ENCODE peak calls at places on chromosomes 13 and 19, in five cellular contexts. One of them, this sample, is unnamed.

GRCh38 chr19:46298477-46299003 is 1.7 kb downstream of the HIF3A start:
- DNase-seq in GM23338: peak; percentile 45
- DNase-seq in NCI-H748 treated with DMSO at 0.1 percent for 48 hours: no peak
- DNase-seq in activated CD4-positive, alpha-beta T cell treated with anti-CD3 and anti-CD28 coated beads, Interleukin-2, amount 10 ng/mL, durations not matched to agents 7 days and 5 days: no peak
- DNase-seq in stimulated activated CD4-positive, alpha-beta T cell treated with anti-CD3 and anti-CD28 coated beads, Interleukin-4, amount 100 ng/mL, for 1 hour: no peak
- DNase-seq in this sample: no peak

GRCh38 chr13:35787937-35788336 is 311.4 kb upstream of the MAB21L1 start:
- DNase-seq in GM23338: peak; percentile 29
- DNase-seq in NCI-H748 treated with DMSO at 0.1 percent for 48 hours: peak; percentile 25
- DNase-seq in activated CD4-positive, alpha-beta T cell treated with anti-CD3 and anti-CD28 coated beads, Interleukin-2, amount 10 ng/mL, durations not matched to agents 7 days and 5 days: no peak
- DNase-seq in stimulated activated CD4-positive, alpha-beta T cell treated with anti-CD3 and anti-CD28 coated beads, Interleukin-4, amount 100 ng/mL, for 1 hour: no peak
- DNase-seq in this sample: no peak

GRCh38 chr19:8654591-8655339 is 24.3 kb downstream of the NFILZ start:
- DNase-seq in GM23338: peak; percentile 84
- DNase-seq in NCI-H748 treated with DMSO at 0.1 percent for 48 hours: no peak
- DNase-seq in activated CD4-positive, alpha-beta T cell treated with anti-CD3 and anti-CD28 coated beads, Interleukin-2, amount 10 ng/mL, durations not matched to agents 7 days and 5 days: peak; percentile 71
- DNase-seq in stimulated activated CD4-positive, alpha-beta T cell treated with anti-CD3 and anti-CD28 coated beads, Interleukin-4, amount 100 ng/mL, for 1 hour: peak; percentile 72
- DNase-seq in this sample: peak; percentile 69

GRCh38 chr19:40614595-40615411 is 13.6 kb downstream of the LTBP4 start:
- DNase-seq in GM23338: peak; percentile 96
- DNase-seq in NCI-H748 treated with DMSO at 0.1 percent for 48 hours: no peak
- DNase-seq in activated CD4-positive, alpha-beta T cell treated with anti-CD3 and anti-CD28 coated beads, Interleukin-2, amount 10 ng/mL, durations not matched to agents 7 days and 5 days: peak; percentile 83
- DNase-seq in stimulated activated CD4-positive, alpha-beta T cell treated with anti-CD3 and anti-CD28 coated beads, Interleukin-4, amount 100 ng/mL, for 1 hour: peak; percentile 98
- DNase-seq in this sample: peak; percentile 92

GRCh38 chr19:38142176-38143035 is 81.6 kb downstream of the DPF1 start:
- DNase-seq in GM23338: peak; percentile 92
- DNase-seq in NCI-H748 treated with DMSO at 0.1 percent for 48 hours: peak; percentile 40
- DNase-seq in activated CD4-positive, alpha-beta T cell treated with anti-CD3 and anti-CD28 coated beads, Interleukin-2, amount 10 ng/mL, durations not matched to agents 7 days and 5 days: peak; percentile 45
- DNase-seq in stimulated activated CD4-positive, alpha-beta T cell treated with anti-CD3 and anti-CD28 coated beads, Interleukin-4, amount 100 ng/mL, for 1 hour: peak; percentile 38
- DNase-seq in this sample: peak; percentile 63

GRCh38 chr19:37951816-37952210 is 44.8 kb downstream of the SIPA1L3 start:
- DNase-seq in GM23338: no peak
- DNase-seq in NCI-H748 treated with DMSO at 0.1 percent for 48 hours: no peak
- DNase-seq in activated CD4-positive, alpha-beta T cell treated with anti-CD3 and anti-CD28 coated beads, Interleukin-2, amount 10 ng/mL, durations not matched to agents 7 days and 5 days: no peak
- DNase-seq in stimulated activated CD4-positive, alpha-beta T cell treated with anti-CD3 and anti-CD28 coated beads, Interleukin-4, amount 100 ng/mL, for 1 hour: no peak
- DNase-seq in this sample: no peak

GRCh38 chr19:31127132-31127967 is 221.9 kb downstream of the TSHZ3 start:
- DNase-seq in GM23338: no peak
- DNase-seq in NCI-H748 treated with DMSO at 0.1 percent for 48 hours: no peak
- DNase-seq in activated CD4-positive, alpha-beta T cell treated with anti-CD3 and anti-CD28 coated beads, Interleukin-2, amount 10 ng/mL, durations not matched to agents 7 days and 5 days: no peak
- DNase-seq in stimulated activated CD4-positive, alpha-beta T cell treated with anti-CD3 and anti-CD28 coated beads, Interleukin-4, amount 100 ng/mL, for 1 hour: no peak
- DNase-seq in this sample: no peak

GRCh38 chr19:2488942-2489731 is 13.2 kb downstream of the GADD45B start:
- DNase-seq in GM23338: peak; percentile 75
- DNase-seq in NCI-H748 treated with DMSO at 0.1 percent for 48 hours: no peak
- DNase-seq in activated CD4-positive, alpha-beta T cell treated with anti-CD3 and anti-CD28 coated beads, Interleukin-2, amount 10 ng/mL, durations not matched to agents 7 days and 5 days: no peak
- DNase-seq in stimulated activated CD4-positive, alpha-beta T cell treated with anti-CD3 and anti-CD28 coated beads, Interleukin-4, amount 100 ng/mL, for 1 hour: peak; percentile 11
- DNase-seq in this sample: peak; percentile 77

GRCh38 chr19:50663280-50663790 is 14.1 kb downstream of the C19orf81 start:
- DNase-seq in GM23338: no peak
- DNase-seq in NCI-H748 treated with DMSO at 0.1 percent for 48 hours: peak; percentile 62
- DNase-seq in activated CD4-positive, alpha-beta T cell treated with anti-CD3 and anti-CD28 coated beads, Interleukin-2, amount 10 ng/mL, durations not matched to agents 7 days and 5 days: no peak
- DNase-seq in stimulated activated CD4-positive, alpha-beta T cell treated with anti-CD3 and anti-CD28 coated beads, Interleukin-4, amount 100 ng/mL, for 1 hour: no peak
- DNase-seq in this sample: no peak

GRCh38 chr13:113452942-113453901 is at the start of gene ADPRHL1:
- DNase-seq in GM23338: no peak
- DNase-seq in NCI-H748 treated with DMSO at 0.1 percent for 48 hours: no peak
- DNase-seq in activated CD4-positive, alpha-beta T cell treated with anti-CD3 and anti-CD28 coated beads, Interleukin-2, amount 10 ng/mL, durations not matched to agents 7 days and 5 days: no peak
- DNase-seq in stimulated activated CD4-positive, alpha-beta T cell treated with anti-CD3 and anti-CD28 coated beads, Interleukin-4, amount 100 ng/mL, for 1 hour: no peak
- DNase-seq in this sample: peak; percentile 77

GRCh38 chr19:8615813-8616596 is 5.5 kb upstream of the ADAMTS10 start:
- DNase-seq in GM23338: peak; percentile 79
- DNase-seq in NCI-H748 treated with DMSO at 0.1 percent for 48 hours: no peak
- DNase-seq in activated CD4-positive, alpha-beta T cell treated with anti-CD3 and anti-CD28 coated beads, Interleukin-2, amount 10 ng/mL, durations not matched to agents 7 days and 5 days: peak; percentile 72
- DNase-seq in stimulated activated CD4-positive, alpha-beta T cell treated with anti-CD3 and anti-CD28 coated beads, Interleukin-4, amount 100 ng/mL, for 1 hour: peak; percentile 61
- DNase-seq in this sample: peak; percentile 77

GRCh38 chr13:35700661-35701060 is 224.2 kb upstream of the MAB21L1 start:
- DNase-seq in GM23338: no peak
- DNase-seq in NCI-H748 treated with DMSO at 0.1 percent for 48 hours: no peak
- DNase-seq in activated CD4-positive, alpha-beta T cell treated with anti-CD3 and anti-CD28 coated beads, Interleukin-2, amount 10 ng/mL, durations not matched to agents 7 days and 5 days: no peak
- DNase-seq in stimulated activated CD4-positive, alpha-beta T cell treated with anti-CD3 and anti-CD28 coated beads, Interleukin-4, amount 100 ng/mL, for 1 hour: no peak
- DNase-seq in this sample: no peak

GRCh38 chr19:7228935-7229541 is 65.2 kb downstream of the INSR start:
- DNase-seq in GM23338: no peak
- DNase-seq in NCI-H748 treated with DMSO at 0.1 percent for 48 hours: no peak
- DNase-seq in activated CD4-positive, alpha-beta T cell treated with anti-CD3 and anti-CD28 coated beads, Interleukin-2, amount 10 ng/mL, durations not matched to agents 7 days and 5 days: no peak
- DNase-seq in stimulated activated CD4-positive, alpha-beta T cell treated with anti-CD3 and anti-CD28 coated beads, Interleukin-4, amount 100 ng/mL, for 1 hour: no peak
- DNase-seq in this sample: no peak

GRCh38 chr13:41075034-41075433 is 13.7 kb downstream of the WBP4 start:
- DNase-seq in GM23338: peak; percentile 68
- DNase-seq in NCI-H748 treated with DMSO at 0.1 percent for 48 hours: peak; percentile 19
- DNase-seq in activated CD4-positive, alpha-beta T cell treated with anti-CD3 and anti-CD28 coated beads, Interleukin-2, amount 10 ng/mL, durations not matched to agents 7 days and 5 days: peak; percentile 32
- DNase-seq in stimulated activated CD4-positive, alpha-beta T cell treated with anti-CD3 and anti-CD28 coated beads, Interleukin-4, amount 100 ng/mL, for 1 hour: peak; percentile 19
- DNase-seq in this sample: no peak

GRCh38 chr13:97422118-97423054 is 11.6 kb upstream of the RAP2A start:
- DNase-seq in GM23338: no peak
- DNase-seq in NCI-H748 treated with DMSO at 0.1 percent for 48 hours: no peak
- DNase-seq in activated CD4-positive, alpha-beta T cell treated with anti-CD3 and anti-CD28 coated beads, Interleukin-2, amount 10 ng/mL, durations not matched to agents 7 days and 5 days: no peak
- DNase-seq in stimulated activated CD4-positive, alpha-beta T cell treated with anti-CD3 and anti-CD28 coated beads, Interleukin-4, amount 100 ng/mL, for 1 hour: no peak
- DNase-seq in this sample: no peak

GRCh38 chr19:8505680-8506401 is 3.4 kb upstream of the PRAM1 start:
- DNase-seq in GM23338: peak; percentile 92
- DNase-seq in NCI-H748 treated with DMSO at 0.1 percent for 48 hours: peak; percentile 15
- DNase-seq in activated CD4-positive, alpha-beta T cell treated with anti-CD3 and anti-CD28 coated beads, Interleukin-2, amount 10 ng/mL, durations not matched to agents 7 days and 5 days: peak; percentile 65
- DNase-seq in stimulated activated CD4-positive, alpha-beta T cell treated with anti-CD3 and anti-CD28 coated beads, Interleukin-4, amount 100 ng/mL, for 1 hour: peak; percentile 79
- DNase-seq in this sample: peak; percentile 90

GRCh38 chr19:38853214-38853613 is 3.4 kb upstream of the HNRNPL start:
- DNase-seq in GM23338: no peak
- DNase-seq in NCI-H748 treated with DMSO at 0.1 percent for 48 hours: no peak
- DNase-seq in activated CD4-positive, alpha-beta T cell treated with anti-CD3 and anti-CD28 coated beads, Interleukin-2, amount 10 ng/mL, durations not matched to agents 7 days and 5 days: no peak
- DNase-seq in stimulated activated CD4-positive, alpha-beta T cell treated with anti-CD3 and anti-CD28 coated beads, Interleukin-4, amount 100 ng/mL, for 1 hour: no peak
- DNase-seq in this sample: no peak

GRCh38 chr13:84910423-84910822 is 888.8 kb downstream of the SLITRK6 start:
- DNase-seq in GM23338: no peak
- DNase-seq in NCI-H748 treated with DMSO at 0.1 percent for 48 hours: no peak
- DNase-seq in activated CD4-positive, alpha-beta T cell treated with anti-CD3 and anti-CD28 coated beads, Interleukin-2, amount 10 ng/mL, durations not matched to agents 7 days and 5 days: no peak
- DNase-seq in stimulated activated CD4-positive, alpha-beta T cell treated with anti-CD3 and anti-CD28 coated beads, Interleukin-4, amount 100 ng/mL, for 1 hour: no peak
- DNase-seq in this sample: no peak

GRCh38 chr19:33463194-33463593 is 58.4 kb downstream of the PEPD start:
- DNase-seq in GM23338: no peak
- DNase-seq in NCI-H748 treated with DMSO at 0.1 percent for 48 hours: no peak
- DNase-seq in activated CD4-positive, alpha-beta T cell treated with anti-CD3 and anti-CD28 coated beads, Interleukin-2, amount 10 ng/mL, durations not matched to agents 7 days and 5 days: no peak
- DNase-seq in stimulated activated CD4-positive, alpha-beta T cell treated with anti-CD3 and anti-CD28 coated beads, Interleukin-4, amount 100 ng/mL, for 1 hour: no peak
- DNase-seq in this sample: no peak

GRCh38 chr13:94711561-94712286 is 621 bp downstream of the SOX21 start:
- DNase-seq in GM23338: peak; percentile 56
- DNase-seq in NCI-H748 treated with DMSO at 0.1 percent for 48 hours: peak; percentile 32
- DNase-seq in activated CD4-positive, alpha-beta T cell treated with anti-CD3 and anti-CD28 coated beads, Interleukin-2, amount 10 ng/mL, durations not matched to agents 7 days and 5 days: no peak
- DNase-seq in stimulated activated CD4-positive, alpha-beta T cell treated with anti-CD3 and anti-CD28 coated beads, Interleukin-4, amount 100 ng/mL, for 1 hour: no peak
- DNase-seq in this sample: no peak

GRCh38 chr19:51784922-51785690 is 9.9 kb upstream of the FPR3 start:
- DNase-seq in GM23338: peak; percentile 45
- DNase-seq in NCI-H748 treated with DMSO at 0.1 percent for 48 hours: no peak
- DNase-seq in activated CD4-positive, alpha-beta T cell treated with anti-CD3 and anti-CD28 coated beads, Interleukin-2, amount 10 ng/mL, durations not matched to agents 7 days and 5 days: peak; percentile 20
- DNase-seq in stimulated activated CD4-positive, alpha-beta T cell treated with anti-CD3 and anti-CD28 coated beads, Interleukin-4, amount 100 ng/mL, for 1 hour: peak; percentile 49
- DNase-seq in this sample: peak; percentile 74

GRCh38 chr13:33745370-33746324 is 72.3 kb upstream of the RFC3 start:
- DNase-seq in GM23338: no peak
- DNase-seq in NCI-H748 treated with DMSO at 0.1 percent for 48 hours: peak; percentile 99
- DNase-seq in activated CD4-positive, alpha-beta T cell treated with anti-CD3 and anti-CD28 coated beads, Interleukin-2, amount 10 ng/mL, durations not matched to agents 7 days and 5 days: no peak
- DNase-seq in stimulated activated CD4-positive, alpha-beta T cell treated with anti-CD3 and anti-CD28 coated beads, Interleukin-4, amount 100 ng/mL, for 1 hour: no peak
- DNase-seq in this sample: no peak

GRCh38 chr19:41537789-41538188 is 38.2 kb upstream of the CEACAM21 start:
- DNase-seq in GM23338: peak; percentile 74
- DNase-seq in NCI-H748 treated with DMSO at 0.1 percent for 48 hours: peak; percentile 22
- DNase-seq in activated CD4-positive, alpha-beta T cell treated with anti-CD3 and anti-CD28 coated beads, Interleukin-2, amount 10 ng/mL, durations not matched to agents 7 days and 5 days: peak; percentile 62
- DNase-seq in stimulated activated CD4-positive, alpha-beta T cell treated with anti-CD3 and anti-CD28 coated beads, Interleukin-4, amount 100 ng/mL, for 1 hour: no peak
- DNase-seq in this sample: no peak

GRCh38 chr19:38452430-38453366 is 19.2 kb downstream of the RYR1 start:
- DNase-seq in GM23338: peak; percentile 99
- DNase-seq in NCI-H748 treated with DMSO at 0.1 percent for 48 hours: no peak
- DNase-seq in activated CD4-positive, alpha-beta T cell treated with anti-CD3 and anti-CD28 coated beads, Interleukin-2, amount 10 ng/mL, durations not matched to agents 7 days and 5 days: peak; percentile 12
- DNase-seq in stimulated activated CD4-positive, alpha-beta T cell treated with anti-CD3 and anti-CD28 coated beads, Interleukin-4, amount 100 ng/mL, for 1 hour: peak; percentile 15
- DNase-seq in this sample: no peak

GRCh38 chr13:31846984-31847752 is 107.8 kb downstream of the RXFP2 start:
- DNase-seq in GM23338: peak; percentile 44
- DNase-seq in NCI-H748 treated with DMSO at 0.1 percent for 48 hours: peak; percentile 70
- DNase-seq in activated CD4-positive, alpha-beta T cell treated with anti-CD3 and anti-CD28 coated beads, Interleukin-2, amount 10 ng/mL, durations not matched to agents 7 days and 5 days: no peak
- DNase-seq in stimulated activated CD4-positive, alpha-beta T cell treated with anti-CD3 and anti-CD28 coated beads, Interleukin-4, amount 100 ng/mL, for 1 hour: no peak
- DNase-seq in this sample: no peak

GRCh38 chr19:49473868-49474544 is at the start of gene FLT3LG:
- DNase-seq in GM23338: peak; percentile 77
- DNase-seq in NCI-H748 treated with DMSO at 0.1 percent for 48 hours: peak; percentile 79
- DNase-seq in activated CD4-positive, alpha-beta T cell treated with anti-CD3 and anti-CD28 coated beads, Interleukin-2, amount 10 ng/mL, durations not matched to agents 7 days and 5 days: peak; percentile 99
- DNase-seq in stimulated activated CD4-positive, alpha-beta T cell treated with anti-CD3 and anti-CD28 coated beads, Interleukin-4, amount 100 ng/mL, for 1 hour: peak; percentile 88
- DNase-seq in this sample: peak; percentile 87

GRCh38 chr13:45185286-45185685 is 15.6 kb downstream of the KCTD4 start:
- DNase-seq in GM23338: no peak
- DNase-seq in NCI-H748 treated with DMSO at 0.1 percent for 48 hours: no peak
- DNase-seq in activated CD4-positive, alpha-beta T cell treated with anti-CD3 and anti-CD28 coated beads, Interleukin-2, amount 10 ng/mL, durations not matched to agents 7 days and 5 days: no peak
- DNase-seq in stimulated activated CD4-positive, alpha-beta T cell treated with anti-CD3 and anti-CD28 coated beads, Interleukin-4, amount 100 ng/mL, for 1 hour: no peak
- DNase-seq in this sample: no peak

GRCh38 chr13:62193919-62194318 is 778.3 kb upstream of the PCDH20 start:
- DNase-seq in GM23338: no peak
- DNase-seq in NCI-H748 treated with DMSO at 0.1 percent for 48 hours: no peak
- DNase-seq in activated CD4-positive, alpha-beta T cell treated with anti-CD3 and anti-CD28 coated beads, Interleukin-2, amount 10 ng/mL, durations not matched to agents 7 days and 5 days: no peak
- DNase-seq in stimulated activated CD4-positive, alpha-beta T cell treated with anti-CD3 and anti-CD28 coated beads, Interleukin-4, amount 100 ng/mL, for 1 hour: no peak
- DNase-seq in this sample: no peak

This sample was measured in Right ventricle myocardium superior.